ENCODE peak calls at places on chromosomes 3 and 15, in nine cellular contexts. H is lower leg skin; X is fibroblast of the aortic adventitia; L is HCT116; W is heart right ventricle; O is WTC11; S is neural crest cell; K is thyroid gland; N is CD4-positive, alpha-beta T cell. A is an unnamed sample.

GRCh38 chr3:173538410-173538809 is 140.9 kb downstream of the NLGN1 start:
- DNase-seq in S (no peak), N (no peak), K (no peak), O (no peak), W (no peak), L (no peak), X (no peak), H (no peak), A (no peak)

GRCh38 chr15:93046721-93047120 is 42.3 kb downstream of the RGMA start:
- DNase-seq in O (no peak), X (no peak), H (no peak), W (no peak), N (no peak), K (no peak), L (no peak), S (no peak), A (no peak)

GRCh38 chr15:62495670-62496328 is 330.7 kb upstream of the C2CD4B start:
- DNase-seq in L (no peak), N (no peak), O (no peak), W (no peak), H (no peak), X (peak; percentile 97), S (no peak), K (peak; percentile 38), A (no peak)

GRCh38 chr3:114745322-114746240 is 401.5 kb downstream of the ZBTB20 start:
- DNase-seq in S (no peak), K (no peak), H (no peak), X (peak; percentile 82), L (peak; percentile 89), O (no peak), N (no peak), W (no peak), A (no peak)

GRCh38 chr3:53311882-53312281 is 35.5 kb downstream of the DCP1A start:
- DNase-seq in N (no peak), H (no peak), S (no peak), W (no peak), O (no peak), K (no peak), L (no peak), X (no peak), A (no peak)

GRCh38 chr3:152438706-152439105 is 170.0 kb downstream of the MBNL1 start:
- DNase-seq in O (no peak), H (no peak), N (no peak), X (no peak), S (no peak), W (no peak), L (no peak), K (no peak), A (no peak)

GRCh38 chr3:99365396-99365795 is 273.0 kb upstream of the COL8A1 start:
- DNase-seq in H (no peak), W (no peak), L (no peak), K (no peak), X (no peak), O (no peak), N (no peak), S (no peak), A (no peak)

GRCh38 chr3:39149059-39149455 is 4.3 kb downstream of the CSRNP1 start:
- DNase-seq in S (no peak), K (no peak), W (no peak), O (no peak), L (no peak), X (no peak), N (no peak), H (peak; percentile 14), A (no peak)

GRCh38 chr3:10238330-10238995 is 9.8 kb upstream of the TATDN2 start:
- DNase-seq in S (no peak), K (no peak), L (no peak), H (no peak), O (no peak), W (no peak), N (peak; percentile 36), X (no peak), A (no peak)

GRCh38 chr3:184352149-184352785 is 9.1 kb downstream of the CLCN2 start:
- DNase-seq in W (no peak), L (no peak), H (no peak), X (no peak), O (no peak), K (no peak), S (no peak), N (no peak), A (no peak)

GRCh38 chr15:27850050-27850449 is 249.1 kb downstream of the OCA2 start:
- DNase-seq in L (no peak), S (no peak), K (no peak), O (no peak), N (no peak), X (no peak), H (peak; percentile 26), W (no peak), A (no peak)

GRCh38 chr3:42632146-42632545 is 21.4 kb upstream of the ZBTB47 start:
- DNase-seq in W (no peak), O (no peak), L (no peak), H (no peak), N (no peak), K (no peak), S (no peak), X (no peak), A (no peak)

DNA sequence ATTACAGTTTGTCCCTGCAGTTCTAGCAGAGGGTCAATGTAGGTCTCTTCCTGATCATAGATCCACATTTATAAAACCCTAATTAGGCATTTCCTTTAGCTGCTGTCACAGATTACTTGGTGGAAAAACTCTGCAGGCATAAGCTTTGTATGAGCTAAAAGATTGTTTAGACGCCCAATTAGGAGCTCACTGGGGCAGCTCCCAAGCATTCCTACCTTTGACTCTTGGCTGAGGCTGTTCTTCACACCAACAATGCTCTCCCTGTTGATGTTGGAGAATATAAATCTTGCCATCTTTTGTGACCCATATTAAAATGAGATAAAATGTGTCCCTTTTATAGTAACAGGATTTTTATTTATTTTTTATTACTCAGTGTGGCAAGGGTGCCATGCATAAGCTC is 148.3 kb upstream of the TRIM42 start:
- DNase-seq in S (no peak), O (no peak), K (no peak), W (no peak), L (no peak), N (no peak), X (no peak), H (no peak), A (no peak)
- TF ChIP-seq CTCF in S (no peak), O (no peak), K (no peak), W (no peak), L (no peak), N (no peak), X (no peak), H (no peak), A (no peak)

GRCh38 chr3:140376136-140376889 is 301.6 kb upstream of the TRIM42 start:
- DNase-seq in N (no peak), O (no peak), W (no peak), S (no peak), L (no peak), X (no peak), K (no peak), H (no peak), A (no peak)

GRCh38 chr3:140378571-140379340 is 299.1 kb upstream of the TRIM42 start:
- DNase-seq in L (no peak), X (no peak), N (no peak), W (no peak), H (no peak), O (no peak), K (no peak), S (no peak), A (no peak)

GRCh38 chr3:140375002-140375401 is 302.9 kb upstream of the TRIM42 start:
- DNase-seq in N (no peak), X (no peak), H (no peak), K (no peak), L (no peak), W (no peak), S (no peak), O (no peak), A (no peak)

GRCh38 chr3:140377644-140378043 is 300.2 kb upstream of the TRIM42 start:
- DNase-seq in X (peak; percentile 7), L (no peak), W (no peak), K (no peak), O (no peak), S (no peak), H (no peak), N (no peak), A (no peak)
- TF ChIP-seq CTCF in X (no peak), L (no peak), W (no peak), K (no peak), O (no peak), S (no peak), H (no peak), N (no peak), A (peak; percentile 54)

GRCh38 chr3:97823081-97823480 is 1.3 kb downstream of the CRYBG3 start:
- DNase-seq in O (no peak), N (no peak), K (no peak), H (no peak), L (no peak), S (no peak), X (peak; percentile 11), W (no peak), A (no peak)

GRCh38 chr3:97823503-97824004 is 1.7 kb downstream of the CRYBG3 start:
- DNase-seq in O (no peak), X (peak; percentile 21), L (no peak), W (peak; percentile 9), S (no peak), K (peak; percentile 14), N (no peak), H (no peak), A (no peak)

GRCh38 chr3:97820780-97821179 is 1.0 kb upstream of the CRYBG3 start:
- DNase-seq in O (no peak), L (no peak), H (no peak), S (no peak), X (no peak), W (no peak), N (no peak), K (no peak), A (no peak)

GRCh38 chr3:97821413-97821809 is 400 bp upstream of the CRYBG3 start:
- DNase-seq in N (peak; percentile 46), W (peak; percentile 48), L (no peak), H (peak; percentile 90), X (peak; percentile 49), O (peak; percentile 66), K (peak; percentile 69), S (peak; percentile 19), A (peak; percentile 83)

GRCh38 chr3:97821810-97822775 is at the start of gene CRYBG3:
- DNase-seq in N (peak; percentile 84), O (peak; percentile 79), L (peak; percentile 35), W (peak; percentile 90), K (peak; percentile 84), S (peak; percentile 62), X (peak; percentile 68), H (peak; percentile 96), A (peak; percentile 94)
- TF ChIP-seq CTCF in N (no peak), O (no peak), L (peak; percentile 33), W (peak; percentile 15), K (no peak), S (peak; percentile 38), X (peak; percentile 40), H (no peak), A (peak; percentile 58)

DNA sequence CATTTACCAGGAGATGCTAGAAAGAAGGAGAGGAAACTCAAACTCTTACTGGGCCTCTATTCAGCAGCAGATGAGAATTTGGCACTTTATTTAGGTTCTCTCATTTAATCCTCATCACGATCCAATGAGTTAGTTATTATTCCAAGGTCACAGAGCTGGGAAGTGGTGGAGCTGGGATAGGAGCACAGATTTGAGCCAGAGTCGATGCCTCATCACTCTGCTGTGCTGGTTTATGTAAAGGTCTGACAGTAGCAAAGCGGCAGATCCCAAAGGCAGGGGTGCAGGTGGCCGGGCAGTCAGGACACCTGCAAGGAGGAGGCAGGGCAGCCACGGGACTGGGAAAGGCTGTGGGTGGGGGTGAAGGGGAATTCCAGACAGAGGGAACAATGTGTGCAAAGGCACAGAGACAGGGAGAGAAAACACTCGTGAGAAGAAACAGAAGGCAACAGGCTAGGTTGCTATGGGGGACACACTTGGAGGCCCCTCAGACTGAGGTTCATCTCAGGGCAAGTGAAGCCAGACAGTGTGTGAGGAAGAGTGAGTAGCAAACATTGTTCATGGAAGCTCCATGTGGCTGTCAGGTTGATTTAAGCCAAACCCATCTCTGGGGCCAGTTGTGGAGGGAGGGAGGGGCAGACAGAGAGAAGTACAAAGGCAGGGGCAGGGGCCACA is 26.8 kb downstream of the RAB6B start:
- DNase-seq in S (no peak), N (no peak), W (no peak), K (no peak), X (no peak), O (no peak), L (no peak), H (peak; percentile 65), A (no peak)
- TF ChIP-seq CTCF in S (no peak), N (no peak), W (no peak), K (no peak), X (no peak), O (no peak), L (no peak), H (no peak), A (no peak)

A was measured in osteocyte.